ENCODE peak calls at places on chromosomes 6 and 20, in six cellular contexts. M, Y, V, P, B and S are unnamed samples.
A peak's percentile ranks its signal among the peaks of the same experiment; 100 is the strongest.

GRCh38 chr6:104357928-104358327 is 501.8 kb downstream of the HACE1 start:
- DNase-seq in Y (no peak), P (no peak), V (no peak), M (no peak), B (no peak), S (no peak)

GRCh38 chr6:17740559-17741220 is 34.0 kb upstream of the NUP153 start:
- DNase-seq in Y (no peak), M (no peak), B (no peak), P (no peak), V (no peak), S (no peak)

GRCh38 chr6:74654296-74654695 is 551.6 kb downstream of the COL12A1 start:
- DNase-seq in M (no peak), B (no peak), Y (no peak), P (no peak), V (no peak), S (no peak)

GRCh38 chr6:41406821-41407787 is 71.7 kb downstream of the NCR2 start:
- DNase-seq in B (no peak), V (peak; percentile 80), P (no peak), Y (peak; percentile 55), M (no peak), S (no peak)

GRCh38 chr6:106692823-106693216 is 63.4 kb downstream of the QRSL1 start:
- DNase-seq in B (no peak), Y (no peak), V (no peak), P (no peak), M (no peak), S (no peak)

GRCh38 chr6:6317825-6318733 is 2.4 kb downstream of the F13A1 start:
- DNase-seq in M (no peak), V (peak; percentile 50), B (no peak), P (no peak), Y (peak; percentile 22), S (no peak)

GRCh38 chr6:170298688-170299087 is 7.8 kb upstream of the DLL1 start:
- DNase-seq in P (no peak), V (no peak), M (no peak), B (no peak), Y (no peak), S (no peak)

GRCh38 chr20:17625246-17626051 is 55.6 kb downstream of the DSTN start:
- DNase-seq in M (no peak), V (no peak), P (no peak), B (no peak), Y (no peak), S (no peak)

GRCh38 chr20:61938839-61939690 is 126.6 kb downstream of the TAF4 start:
- DNase-seq in M (no peak), B (no peak), V (peak; percentile 43), Y (peak; percentile 8), P (no peak), S (no peak)

GRCh38 chr6:101208152-101208551 is 185.4 kb upstream of the GRIK2 start:
- DNase-seq in Y (no peak), P (no peak), B (no peak), V (no peak), M (no peak), S (no peak)

GRCh38 chr6:68875403-68875802 is 240.3 kb downstream of the ADGRB3 start:
- DNase-seq in V (no peak), P (no peak), Y (no peak), B (no peak), M (no peak), S (no peak)

GRCh38 chr6:91538622-91539021 is 951.8 kb upstream of the MAP3K7 start:
- DNase-seq in M (no peak), P (no peak), Y (no peak), B (no peak), V (no peak), S (no peak)

GRCh38 chr6:42366999-42367352 is 84.8 kb downstream of the TRERF1 start:
- DNase-seq in Y (no peak), B (no peak), M (no peak), V (no peak), P (no peak), S (no peak)

GRCh38 chr20:15346657-15347280 is 1009.4 kb upstream of the FLRT3 start:
- DNase-seq in M (no peak), V (no peak), Y (no peak), P (no peak), B (no peak), S (no peak)

GRCh38 chr6:30679765-30680535 is 6.5 kb downstream of the PPP1R18 start:
- DNase-seq in Y (no peak), M (no peak), V (no peak), P (no peak), B (peak; percentile 6), S (no peak)

GRCh38 chr6:157974967-157975366 is 6.7 kb upstream of the SYNJ2 start:
- DNase-seq in V (no peak), M (peak; percentile 83), Y (no peak), P (no peak), B (no peak), S (no peak)

GRCh38 chr6:130098317-130098716 is 79.9 kb downstream of the L3MBTL3 start:
- DNase-seq in M (no peak), V (no peak), Y (no peak), B (no peak), P (no peak), S (no peak)

GRCh38 chr20:62120990-62121775 is 1.1 kb upstream of the LSM14B start:
- DNase-seq in V (no peak), B (no peak), Y (no peak), P (peak; percentile 65), M (no peak), S (no peak)

GRCh38 chr6:138404666-138405337 is 779 bp downstream of the HEBP2 start:
- DNase-seq in B (peak; percentile 56), V (peak; percentile 64), Y (peak; percentile 38), P (no peak), M (no peak), S (peak; percentile 29)

GRCh38 chr20:36467076-36467999 is 74.0 kb upstream of the MYL9 start:
- DNase-seq in P (peak; percentile 65), B (no peak), Y (no peak), M (no peak), V (no peak), S (peak; percentile 64)
- TF ChIP-seq JUN in P (no peak), B (no peak), Y (no peak), M (peak; percentile 18), V (no peak), S (no peak)

GRCh38 chr6:2765896-2766766 is 938 bp downstream of the WRNIP1 start:
- DNase-seq in B (peak; percentile 68), V (no peak), Y (peak; percentile 47), M (no peak), P (peak; percentile 26), S (peak; percentile 48)

GRCh38 chr6:2765166-2765895 is at the start of gene WRNIP1:
- DNase-seq in P (peak; percentile 98), B (peak; percentile 97), V (peak; percentile 92), M (peak; percentile 99), Y (peak; percentile 96), S (peak; percentile 99)

GRCh38 chr6:2763345-2763841 is 1.8 kb upstream of the WRNIP1 start:
- DNase-seq in V (no peak), P (no peak), Y (no peak), M (no peak), B (no peak), S (no peak)

GRCh38 chr6:2763876-2764540 is 1.2 kb upstream of the WRNIP1 start:
- DNase-seq in V (no peak), B (no peak), M (no peak), P (peak; percentile 28), Y (no peak), S (no peak)

DNA sequence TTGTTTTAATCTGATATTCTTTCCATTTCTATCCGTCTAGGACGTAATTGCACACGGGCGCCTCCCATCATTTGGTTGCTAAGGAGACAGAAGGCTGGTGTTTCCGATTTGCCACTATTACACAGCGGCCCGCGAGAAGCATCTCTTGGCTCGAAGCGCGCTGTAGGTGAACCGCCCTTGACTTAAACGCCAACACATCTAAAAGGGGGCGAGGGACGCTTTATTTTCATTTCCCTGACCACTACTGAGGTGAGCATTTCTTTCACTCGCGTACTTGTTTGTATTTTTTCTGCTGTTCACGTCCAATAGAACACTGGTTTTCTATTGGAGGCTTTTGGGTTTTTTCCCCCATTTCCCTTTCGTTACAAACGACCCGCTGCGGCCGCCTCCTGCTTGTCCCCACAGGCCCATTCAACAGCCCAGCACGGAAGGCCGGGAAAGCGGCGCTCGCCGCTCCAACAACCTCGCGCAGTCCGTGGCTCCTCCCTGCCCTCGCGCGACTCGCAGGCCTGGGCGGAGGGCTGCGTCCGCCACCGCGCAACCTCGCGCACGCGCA is 505 bp upstream of the WRNIP1 start:
- DNase-seq in P (peak; percentile 69), B (peak; percentile 60), M (peak; percentile 50), V (peak; percentile 86), Y (no peak), S (no peak)
- TF ChIP-seq JUN in P (no peak), B (no peak), M (no peak), V (no peak), Y (no peak), S (no peak)

GRCh38 chr6:146017672-146018071 is 11.2 kb upstream of the GRM1 start:
- DNase-seq in M (no peak), V (no peak), P (no peak), B (no peak), Y (no peak), S (no peak)
- TF ChIP-seq JUN in M (no peak), V (peak; percentile 73), P (no peak), B (no peak), Y (no peak), S (no peak)

GRCh38 chr6:149456311-149457021 is 28.3 kb downstream of the ZC3H12D start:
- DNase-seq in V (no peak), B (peak; percentile 56), M (no peak), Y (no peak), P (no peak), S (no peak)

GRCh38 chr6:149458196-149458595 is 26.6 kb downstream of the ZC3H12D start:
- DNase-seq in M (no peak), B (no peak), Y (no peak), V (no peak), P (no peak), S (no peak)

GRCh38 chr6:149455028-149455732 is 29.6 kb downstream of the ZC3H12D start:
- DNase-seq in B (no peak), M (no peak), Y (no peak), P (no peak), V (no peak), S (no peak)

GRCh38 chr6:149459761-149460160 is 25.1 kb downstream of the ZC3H12D start:
- DNase-seq in Y (no peak), M (no peak), B (no peak), V (no peak), P (no peak), S (no peak)

DNA sequence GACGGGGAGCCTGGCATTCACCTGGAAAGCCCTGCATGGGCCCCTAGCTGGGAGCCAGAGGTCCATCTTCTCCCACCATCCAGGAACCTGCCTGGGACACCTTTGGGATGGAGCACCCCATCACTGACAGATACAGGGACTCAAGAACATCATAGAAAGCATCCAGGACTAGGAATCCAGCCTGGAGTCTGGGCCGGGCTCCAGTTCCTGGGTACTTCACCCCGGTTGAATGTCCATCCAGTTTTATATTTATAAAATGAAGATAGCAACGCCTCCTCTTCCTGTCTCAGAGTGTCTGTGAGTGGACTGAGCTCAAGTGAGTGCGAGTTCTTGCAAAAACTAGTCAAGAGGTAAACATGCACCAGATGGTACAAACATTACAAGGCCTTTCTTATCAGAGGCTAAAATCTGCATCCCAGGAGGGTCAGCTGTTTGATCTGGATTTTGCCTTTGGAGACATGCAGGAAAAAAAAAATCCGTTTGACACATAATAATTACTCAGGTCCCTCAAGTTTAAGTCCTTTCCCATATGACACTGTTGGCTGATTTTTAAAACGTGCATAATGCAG is 27.4 kb downstream of the ZC3H12D start:
- DNase-seq in P (no peak), B (no peak), M (no peak), V (no peak), Y (no peak), S (no peak)
- TF ChIP-seq JUN in P (no peak), B (no peak), M (no peak), V (no peak), Y (no peak), S (no peak)